ENCODE peak calls at places on chromosomes 6 and 20, in five cellular contexts. C, J, G, X and L are unnamed samples. For H4K20me1, the result is how much of the 10 kb centered on the place peaks cover.

GRCh38 chr6:39192736-39193135 is 36.5 kb downstream of the KCNK5 start:
- DNase-seq in C (no peak), J (no peak), G (no peak), X (no peak), L (no peak)

GRCh38 chr6:153976921-153977693 is 61.9 kb upstream of the OPRM1 start:
- DNase-seq in C (no peak), J (no peak), G (no peak), X (peak), L (no peak)

GRCh38 chr20:57398231-57398821 is 7.1 kb downstream of the RBM38 start:
- DNase-seq in C (no peak), J (no peak), G (no peak), X (no peak), L (peak)

GRCh38 chr20:50308513-50309279 is 118.1 kb downstream of the CEBPB start:
- DNase-seq in C (peak), J (peak), G (peak), X (peak), L (peak)

GRCh38 chr6:140602431-140602836 is 1228.0 kb upstream of the CITED2 start:
- DNase-seq in C (no peak), J (no peak), G (no peak), X (no peak), L (no peak)

GRCh38 chr20:32979201-32979998 is 24.8 kb downstream of the SUN5 start:
- DNase-seq in C (no peak), J (no peak), G (no peak), X (no peak), L (no peak)

GRCh38 chr6:125117818-125118217 is 35.8 kb upstream of the TPD52L1 start:
- DNase-seq in C (no peak), J (no peak), G (no peak), X (peak), L (no peak)

GRCh38 chr20:59933296-59933848 is at the start of gene SYCP2:
- DNase-seq in C (peak), J (no peak), G (no peak), X (peak), L (no peak)

GRCh38 chr20:21607971-21608735 is 94.3 kb upstream of the NKX2-2 start:
- DNase-seq in C (no peak), J (no peak), G (no peak), X (no peak), L (no peak)

GRCh38 chr6:145036848-145037567 is 698.3 kb downstream of the EPM2A start:
- DNase-seq in C (no peak), J (peak), G (no peak), X (peak), L (no peak)

GRCh38 chr6:118281291-118281690 is 266.8 kb upstream of the PLN start:
- DNase-seq in C (no peak), J (no peak), G (peak), X (no peak), L (no peak)

GRCh38 chr6:5671604-5672559 is 334.8 kb downstream of the NRN1 start:
- DNase-seq in C (no peak), J (no peak), G (no peak), X (no peak), L (peak)

GRCh38 chr6:159068904-159069578 is 24.2 kb upstream of the TAGAP start:
- DNase-seq in C (no peak), J (no peak), G (peak), X (no peak), L (no peak)

GRCh38 chr6:127317275-127318128 is 25.9 kb downstream of the ECHDC1 start:
- DNase-seq in C (no peak), J (no peak), G (no peak), X (no peak), L (no peak)

GRCh38 chr6:4133941-4134838 is 1.2 kb downstream of the ECI2 start:
- DNase-seq in C (peak), J (peak), G (peak), X (peak), L (peak)

GRCh38 chr20:3315110-3315509 is 76.1 kb upstream of the SLC4A11 start:
- DNase-seq in C (no peak), J (no peak), G (no peak), X (no peak), L (no peak)

GRCh38 chr6:169521825-169522224 is 180.0 kb downstream of the WDR27 start:
- DNase-seq in C (no peak), J (no peak), G (no peak), X (no peak), L (no peak)

GRCh38 chr20:46152824-46153586 is 34.9 kb downstream of the CD40 start:
- DNase-seq in C (no peak), J (no peak), G (no peak), X (no peak), L (no peak)

GRCh38 chr20:46157076-46157592 is 39.0 kb downstream of the CD40 start:
- DNase-seq in C (no peak), J (no peak), G (no peak), X (no peak), L (no peak)

GRCh38 chr20:46157625-46158024 is 39.5 kb downstream of the CD40 start:
- DNase-seq in C (no peak), J (no peak), G (no peak), X (no peak), L (no peak)

GRCh38 chr20:46156065-46156464 is 38.0 kb downstream of the CD40 start:
- DNase-seq in C (no peak), J (no peak), G (no peak), X (no peak), L (no peak)

DNA sequence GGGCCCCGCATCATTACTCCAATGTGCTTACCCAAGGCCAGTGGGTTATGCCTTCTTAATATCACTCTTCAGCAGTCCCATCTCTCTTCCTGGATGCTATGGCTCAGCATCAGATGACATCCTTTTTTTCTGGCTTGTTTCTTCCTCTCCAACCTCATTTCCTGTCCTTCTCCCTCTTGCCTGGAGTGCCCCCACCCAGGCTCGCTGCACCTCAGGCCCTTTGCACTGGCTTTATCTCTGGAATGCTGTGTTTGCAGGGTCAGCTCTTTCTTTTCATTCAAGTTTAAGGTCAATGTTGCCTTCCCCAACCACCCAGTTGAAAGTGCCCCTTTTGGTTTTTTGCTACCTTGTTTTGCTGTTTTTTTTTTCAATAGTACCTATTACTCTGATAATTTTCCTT is 36.7 kb downstream of the CD40 start:
- DNase-seq in C (no peak), J (no peak), G (no peak), X (no peak), L (no peak)
- H4K20me1 ChIP-seq in C (under half), J (under half), G (under half), X (under half), L (under half)

GRCh38 chr6:168201799-168202198 is 117.8 kb downstream of the DACT2 start:
- DNase-seq in C (no peak), J (no peak), G (no peak), X (no peak), L (no peak)

GRCh38 chr6:168197636-168198301 is 118.8 kb upstream of the FRMD1 start:
- DNase-seq in C (no peak), J (no peak), G (no peak), X (no peak), L (no peak)

GRCh38 chr6:168200571-168201134 is 118.9 kb downstream of the DACT2 start:
- DNase-seq in C (no peak), J (no peak), G (no peak), X (no peak), L (no peak)

GRCh38 chr6:168198302-168199180 is 119.5 kb upstream of the FRMD1 start:
- DNase-seq in C (no peak), J (no peak), G (no peak), X (no peak), L (no peak)

DNA sequence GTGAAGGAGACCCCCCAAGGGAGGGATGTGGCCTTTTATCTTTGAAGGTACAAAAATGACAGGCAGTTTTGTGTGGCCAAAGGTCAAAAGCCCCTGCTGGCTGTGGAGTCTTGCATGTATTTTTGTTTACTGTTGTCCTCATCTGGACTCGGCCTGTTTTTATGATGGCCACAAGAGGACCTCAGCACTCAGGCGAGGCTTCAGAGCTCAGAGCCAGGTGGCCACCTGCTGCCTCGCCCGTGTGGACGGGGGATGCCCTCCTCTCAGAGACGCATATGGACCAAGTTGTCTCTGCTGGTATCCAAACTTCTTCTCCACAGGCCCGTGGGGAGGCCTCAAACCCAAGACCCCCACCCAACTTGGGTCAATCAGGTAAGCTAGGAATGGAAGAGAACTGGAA is 118.2 kb downstream of the DACT2 start:
- DNase-seq in C (peak), J (no peak), G (peak), X (no peak), L (no peak)
- TF ChIP-seq CTCF in C (peak), J (no peak), G (peak), X (no peak), L (no peak)

DNA sequence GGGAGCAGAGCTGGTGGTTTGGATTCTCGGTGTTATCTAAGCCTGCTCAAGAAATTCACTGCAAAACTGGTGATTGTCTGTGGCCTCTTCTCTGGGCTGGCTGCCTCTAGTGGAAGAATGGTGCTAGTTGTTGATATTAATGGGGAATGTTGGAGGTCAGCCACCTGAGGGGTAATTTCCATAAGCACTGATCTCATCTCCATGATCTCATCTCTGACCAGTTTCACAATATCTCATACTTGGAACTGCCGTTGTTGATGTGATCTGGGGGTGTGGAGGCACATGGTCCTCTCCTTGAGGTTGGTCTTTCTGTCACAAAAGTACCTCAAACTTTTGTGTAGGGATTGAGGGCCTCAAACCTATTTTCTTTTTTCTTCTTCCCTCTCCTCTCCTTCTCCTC is 102.6 kb downstream of the CD109 start:
- DNase-seq in C (no peak), J (peak), G (no peak), X (peak), L (no peak)
- H2AFZ ChIP-seq in C (no peak), J (no peak), G (no peak), X (no peak), L (no peak)

DNA sequence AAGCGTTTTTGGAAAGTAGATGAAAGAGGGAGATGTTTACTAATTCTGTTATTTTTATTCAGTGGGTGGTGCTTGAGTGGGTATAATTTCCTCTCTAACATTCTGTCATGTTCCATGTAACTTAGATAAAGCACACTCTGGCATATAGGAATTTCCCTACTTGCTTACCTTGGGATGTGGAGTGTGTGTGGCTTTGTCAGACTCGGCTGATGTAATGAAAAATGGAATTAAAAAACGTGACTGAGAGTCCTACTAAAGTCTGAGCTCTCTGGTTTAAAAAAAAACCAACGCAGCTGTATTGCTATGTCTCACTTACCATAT is 98.3 kb downstream of the JARID2 start:
- DNase-seq in C (no peak), J (no peak), G (no peak), X (no peak), L (no peak)
- H4K20me1 ChIP-seq in C (under half), J (under half), G (half or more), X (under half), L (under half)

DNA sequence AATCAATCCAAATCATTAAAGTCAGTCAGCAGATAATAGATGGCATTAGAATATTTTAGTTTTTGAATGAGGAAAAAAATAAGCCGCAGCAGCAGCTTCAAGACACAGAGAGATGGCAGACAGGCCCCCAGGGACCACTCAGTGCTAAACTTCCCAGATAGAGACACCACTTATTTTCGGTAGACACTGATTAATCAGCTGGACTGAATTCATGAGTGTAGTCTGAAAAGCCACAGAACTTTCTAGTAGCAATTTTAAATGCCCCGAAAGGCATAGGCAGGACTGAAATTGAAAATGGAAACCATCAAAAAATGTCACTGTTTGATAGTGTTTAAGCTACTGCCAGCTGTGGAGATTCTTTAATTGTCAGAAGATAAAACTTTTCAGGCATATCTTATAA is 3.1 kb upstream of the CLDN20 start:
- DNase-seq in C (no peak), J (no peak), G (no peak), X (no peak), L (no peak)
- TF ChIP-seq CTCF in C (no peak), J (no peak), G (no peak), X (no peak), L (no peak)

DNA sequence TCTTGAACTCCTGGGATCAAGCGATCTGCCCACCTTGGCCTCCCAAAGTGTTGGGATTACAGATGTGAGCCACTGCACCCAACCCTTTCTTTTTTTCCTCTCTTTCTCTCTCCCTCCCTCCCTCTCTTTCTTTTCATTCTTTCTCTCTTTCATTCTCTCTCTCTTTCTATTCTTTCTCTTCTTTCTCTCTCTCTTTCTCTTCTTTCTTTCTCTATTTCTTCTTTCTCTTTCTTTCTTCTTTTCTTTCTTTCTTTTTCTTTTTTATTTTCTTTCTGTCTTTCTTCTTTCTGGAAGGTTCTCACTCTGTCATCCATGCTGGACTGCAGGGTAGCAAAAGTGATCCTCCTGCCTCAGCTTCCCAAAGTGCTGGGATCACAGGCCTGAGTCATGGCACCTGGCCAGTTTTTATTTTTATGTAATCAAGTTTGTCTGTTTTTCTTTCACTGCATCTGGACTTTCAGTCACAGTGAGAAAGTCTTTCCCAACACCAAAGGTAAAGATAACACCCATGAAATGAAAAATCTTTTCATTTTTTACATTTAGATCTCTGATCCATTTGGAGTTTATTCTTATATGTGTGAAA is 20.2 kb upstream of the BCLAF1 start:
- DNase-seq in C (no peak), J (no peak), G (no peak), X (no peak), L (no peak)
- H2AFZ ChIP-seq in C (no peak), J (no peak), G (no peak), X (no peak), L (no peak)